ENCODE peak calls at places on chromosomes 12 and 14, in four cellular contexts. U is DMS 273 treated with DMSO at 0.1 percent for 48 hours; S is EH; I is activated CD4-positive, alpha-beta T cell treated with anti-CD3 and anti-CD28 coated beads, Interleukin-2, amount 10 ng/mL, durations not matched to agents 24 days and 14 days. J is an unnamed sample.

GRCh38 chr12:60093428-60093827 is 497.6 kb downstream of the SLC16A7 start:
- DNase-seq in S (no peak), I (no peak), U (no peak), J (no peak)

GRCh38 chr12:62817556-62818271 is 117.2 kb downstream of the PPM1H start:
- DNase-seq in I (no peak), U (no peak), S (peak), J (no peak)

GRCh38 chr12:57487055-57487596 is 742 bp upstream of the MARS1 start:
- DNase-seq in U (no peak), I (no peak), S (no peak), J (no peak)

GRCh38 chr12:27193106-27193505 is 51.0 kb upstream of the STK38L start:
- DNase-seq in I (no peak), U (no peak), S (peak), J (no peak)

GRCh38 chr12:48000878-48001321 is 3.4 kb downstream of the COL2A1 start:
- DNase-seq in U (no peak), I (no peak), S (peak), J (peak)

GRCh38 chr12:43937947-43938346 is 102.1 kb downstream of the TMEM117 start:
- DNase-seq in U (no peak), S (peak), I (no peak), J (peak)

GRCh38 chr12:107748472-107748871 is 12.5 kb downstream of the PRDM4 start:
- DNase-seq in U (no peak), I (no peak), S (peak), J (no peak)

GRCh38 chr12:107402041-107403022 is 283.3 kb upstream of the PWP1 start:
- DNase-seq in I (peak), U (no peak), S (peak), J (peak)

GRCh38 chr14:99887407-99887806 is 94.2 kb downstream of the EML1 start:
- DNase-seq in U (no peak), I (no peak), S (no peak), J (no peak)

GRCh38 chr14:105069887-105070759 is 4.9 kb upstream of the GPR132 start:
- DNase-seq in I (peak), S (peak), U (no peak), J (no peak)

GRCh38 chr14:54985156-54985555 is 41.7 kb downstream of the WDHD1 start:
- DNase-seq in S (no peak), U (no peak), I (no peak), J (no peak)

GRCh38 chr14:95464524-95464923 is 51.9 kb downstream of the SYNE3 start:
- DNase-seq in S (no peak), I (peak), U (no peak), J (no peak)

GRCh38 chr14:33307691-33308369 is 369.2 kb downstream of the NPAS3 start:
- DNase-seq in S (peak), U (no peak), I (no peak), J (peak)

GRCh38 chr14:92528486-92529100 is 15.0 kb downstream of the RIN3 start:
- DNase-seq in U (no peak), I (no peak), S (no peak), J (no peak)

GRCh38 chr14:49306152-49306751 is 279.9 kb downstream of the RPS29 start:
- DNase-seq in I (no peak), U (no peak), S (peak), J (no peak)

GRCh38 chr12:60335765-60336164 is 739.9 kb downstream of the SLC16A7 start:
- DNase-seq in I (no peak), U (no peak), S (peak), J (no peak)

GRCh38 chr14:21617614-21618013 is 17.1 kb downstream of the OR10G2 start:
- DNase-seq in S (no peak), I (no peak), U (no peak), J (no peak)

GRCh38 chr14:69770559-69770958 is 3.6 kb downstream of the SRSF5 start:
- DNase-seq in S (no peak), I (no peak), U (no peak), J (no peak)

GRCh38 chr12:116766285-116766684 is 28.2 kb downstream of the RNFT2 start:
- DNase-seq in I (no peak), S (no peak), U (no peak), J (no peak)

GRCh38 chr14:77007339-77007974 is 21.1 kb downstream of the IRF2BPL start:
- DNase-seq in S (no peak), U (no peak), I (no peak), J (no peak)

GRCh38 chr12:107122452-107122958 is 29.2 kb upstream of the CRY1 start:
- DNase-seq in S (no peak), I (no peak), U (no peak), J (no peak)

J was measured in NCI-H1092 treated with DMSO at 0.1 percent for 48 hours.